ENCODE peak calls at places on chromosomes 1 and 21, in eight cellular contexts. J, O, E, M, K, T, G and U are unnamed samples.

GRCh38 chr1:90854559-90854958 is 137.5 kb upstream of the BARHL2 start:
- DNase-seq in O (no peak), T (no peak), M (no peak), K (no peak), G (no peak), J (no peak), E (no peak), U (no peak)

GRCh38 chr1:116934586-116935207 is 25.0 kb downstream of the PTGFRN start:
- DNase-seq in T (no peak), K (peak; percentile 14), J (no peak), E (no peak), G (no peak), O (no peak), M (no peak), U (peak; percentile 45)

GRCh38 chr1:48526045-48526714 is 54.2 kb upstream of the SPATA6 start:
- DNase-seq in E (no peak), M (no peak), T (no peak), J (no peak), O (no peak), K (peak; percentile 3), G (peak; percentile 29), U (no peak)

GRCh38 chr1:211587123-211587522 is 8.2 kb upstream of the SLC30A1 start:
- DNase-seq in G (no peak), E (no peak), J (no peak), T (no peak), K (no peak), M (no peak), O (no peak), U (no peak)

GRCh38 chr1:26110731-26111529 is 694 bp upstream of the PDIK1L start:
- DNase-seq in G (peak; percentile 75), E (peak; percentile 80), J (peak; percentile 81), T (peak; percentile 48), O (peak; percentile 64), M (peak; percentile 85), K (peak; percentile 80), U (peak; percentile 87)

GRCh38 chr1:71921935-71922559 is 360.3 kb downstream of the NEGR1 start:
- DNase-seq in O (no peak), K (no peak), E (no peak), T (no peak), J (no peak), M (no peak), G (no peak), U (no peak)

GRCh38 chr1:224489585-224490365 is 55.2 kb upstream of the WDR26 start:
- DNase-seq in G (no peak), E (no peak), K (no peak), M (no peak), T (no peak), O (no peak), J (no peak), U (no peak)

GRCh38 chr1:7253988-7254587 is 468.8 kb downstream of the CAMTA1 start:
- DNase-seq in G (peak; percentile 1), K (no peak), E (no peak), T (no peak), O (no peak), J (no peak), M (no peak), U (no peak)

GRCh38 chr1:108075055-108075454 is 110.1 kb upstream of the VAV3 start:
- DNase-seq in G (no peak), E (no peak), M (no peak), O (no peak), K (no peak), J (no peak), T (no peak), U (no peak)

GRCh38 chr1:247448107-247448778 is 9.7 kb downstream of the OR2B11 start:
- DNase-seq in G (peak; percentile 26), M (peak; percentile 42), E (peak; percentile 66), T (no peak), J (no peak), K (peak; percentile 49), O (no peak), U (peak; percentile 8)
- H3K4me3 ChIP-seq in G (peak overlapping the region; percentile 37), M (peak overlapping the region; percentile 26), E (peak overlapping the region; percentile 69), T (peak overlapping the region; percentile 34), J (no peak overlapping the region), K (peak overlapping the region; percentile 79), O (peak overlapping the region; percentile 46), U (no peak overlapping the region)

GRCh38 chr1:17763995-17764394 is 8.9 kb downstream of the ACTL8 start:
- DNase-seq in E (peak; percentile 28), M (no peak), G (no peak), T (no peak), O (no peak), K (peak; percentile 2), J (no peak), U (no peak)
- H3K9me3 ChIP-seq in E (peaks cover 9% of the 10 kb centered on the region), M (no peaks in the 10 kb centered on the region), G (no peaks in the 10 kb centered on the region), T (peaks cover 14% of the 10 kb centered on the region), O (peaks cover 7% of the 10 kb centered on the region), K (peaks cover 12% of the 10 kb centered on the region), J (peaks cover 5% of the 10 kb centered on the region), U (peaks cover 6% of the 10 kb centered on the region)

GRCh38 chr1:55051169-55051568 is 11.8 kb downstream of the PCSK9 start:
- DNase-seq in M (no peak), J (no peak), K (no peak), E (no peak), O (no peak), T (no peak), G (no peak), U (no peak)

GRCh38 chr1:55054396-55054795 is 15.0 kb downstream of the PCSK9 start:
- DNase-seq in E (no peak), K (no peak), T (no peak), G (no peak), M (no peak), J (no peak), O (no peak), U (no peak)

GRCh38 chr1:55051621-55052020 is 12.3 kb downstream of the PCSK9 start:
- DNase-seq in T (no peak), G (no peak), J (no peak), M (no peak), E (no peak), K (no peak), O (no peak), U (no peak)

GRCh38 chr1:55053265-55053954 is 14.1 kb downstream of the PCSK9 start:
- DNase-seq in G (no peak), T (no peak), J (no peak), O (no peak), M (no peak), K (peak; percentile 16), E (no peak), U (no peak)

GRCh38 chr1:55052221-55053142 is 13.1 kb downstream of the PCSK9 start:
- DNase-seq in M (no peak), T (no peak), E (no peak), G (no peak), O (no peak), J (no peak), K (no peak), U (no peak)
- H3K4me3 ChIP-seq in M (no peak overlapping the region), T (no peak overlapping the region), E (no peak overlapping the region), G (no peak overlapping the region), O (no peak overlapping the region), J (no peak overlapping the region), K (no peak overlapping the region), U (no peak overlapping the region)

GRCh38 chr21:44384968-44385367 is 31.5 kb downstream of the TRPM2 start:
- DNase-seq in J (no peak), E (no peak), K (no peak), O (no peak), M (no peak), T (no peak), G (no peak), U (no peak)
- H3K9me3 ChIP-seq in J (no peaks in the 10 kb centered on the region), E (peaks cover 28% of the 10 kb centered on the region), K (peaks cover 44% of the 10 kb centered on the region), O (peaks cover 6% of the 10 kb centered on the region), M (no peaks in the 10 kb centered on the region), T (peaks cover 19% of the 10 kb centered on the region), G (no peaks in the 10 kb centered on the region), U (no peaks in the 10 kb centered on the region)